ENCODE peak calls at places on chromosomes 1 and 21, in eight cellular contexts. C is lower lobe of right lung; Q is breast epithelium; W is H7; U is activated CD8-positive, alpha-beta memory T cell treated with anti-CD3 and anti-CD28 coated beads for 4 hours; F is HL-60; H is activated T-cell treated with anti-CD3 and anti-CD28 coated beads for 1 hour; T is stimulated activated CD8-positive, alpha-beta memory T cell treated with anti-CD3 and anti-CD28 coated beads, Interleukin-15, amount 100 ng/mL, for 1 hour. S is an unnamed sample.

GRCh38 chr1:115429242-115429641 is 91.2 kb upstream of the NGF start:
- DNase-seq in C (no peak), Q (no peak), W (no peak), U (no peak), F (no peak), H (no peak), T (no peak), S (no peak)

GRCh38 chr1:25695066-25695990 is 78.7 kb downstream of the MAN1C1 start:
- DNase-seq in C (peak; percentile 75), Q (peak; percentile 68), W (peak; percentile 73), U (no peak), F (no peak), H (no peak), T (no peak), S (peak; percentile 78)

GRCh38 chr1:231485029-231485784 is 43.3 kb upstream of the TSNAX start:
- DNase-seq in C (no peak), Q (no peak), W (no peak), U (no peak), F (no peak), H (no peak), T (no peak), S (no peak)

GRCh38 chr21:45639206-45640000 is 4.1 kb upstream of the PCBP3 start:
- DNase-seq in C (no peak), Q (no peak), W (no peak), U (no peak), F (no peak), H (no peak), T (no peak), S (no peak)

GRCh38 chr1:35111106-35111505 is 31.9 kb downstream of the ZMYM1 start:
- DNase-seq in C (no peak), Q (no peak), W (no peak), U (no peak), F (no peak), H (no peak), T (no peak), S (no peak)

GRCh38 chr1:213724640-213725536 is 262.9 kb upstream of the PROX1 start:
- DNase-seq in C (no peak), Q (peak; percentile 71), W (no peak), U (no peak), F (no peak), H (no peak), T (no peak), S (no peak)

GRCh38 chr1:176567190-176567794 is 104.3 kb downstream of the PAPPA2 start:
- DNase-seq in C (no peak), Q (no peak), W (no peak), U (no peak), F (no peak), H (no peak), T (no peak), S (no peak)

GRCh38 chr21:31364265-31364945 is 20.3 kb upstream of the TIAM1 start:
- DNase-seq in C (no peak), Q (no peak), W (no peak), U (no peak), F (no peak), H (no peak), T (no peak), S (no peak)

GRCh38 chr1:168220470-168220871 is 5.3 kb upstream of the SFT2D2 start:
- DNase-seq in C (no peak), Q (no peak), W (no peak), U (no peak), F (peak; percentile 30), H (no peak), T (no peak), S (no peak)

GRCh38 chr1:162632234-162632666 is at the start of gene DDR2:
- DNase-seq in C (no peak), Q (peak; percentile 62), W (no peak), U (no peak), F (no peak), H (no peak), T (no peak), S (no peak)

GRCh38 chr1:153192697-153193096 is 10.5 kb upstream of the LELP1 start:
- DNase-seq in C (no peak), Q (no peak), W (peak; percentile 68), U (no peak), F (no peak), H (no peak), T (no peak), S (peak; percentile 46)

GRCh38 chr1:115192200-115192767 is 103.0 kb upstream of the TSPAN2 start:
- DNase-seq in C (no peak), Q (no peak), W (no peak), U (no peak), F (no peak), H (no peak), T (no peak), S (no peak)

GRCh38 chr1:7783178-7783711 is 846 bp upstream of the PER3 start:
- DNase-seq in C (peak; percentile 88), Q (peak; percentile 56), W (peak; percentile 93), U (no peak), F (no peak), H (peak; percentile 30), T (no peak), S (peak; percentile 87)

GRCh38 chr21:22791986-22792560 is 1793.9 kb downstream of the NCAM2 start:
- DNase-seq in C (no peak), Q (no peak), W (peak; percentile 38), U (no peak), F (no peak), H (no peak), T (no peak), S (peak; percentile 40)

GRCh38 chr1:66271216-66271903 is 262.6 kb upstream of the SGIP1 start:
- DNase-seq in C (peak; percentile 66), Q (peak; percentile 89), W (peak; percentile 32), U (no peak), F (no peak), H (no peak), T (no peak), S (peak; percentile 25)

GRCh38 chr1:21636029-21636428 is 33.1 kb downstream of the RAP1GAP start:
- DNase-seq in C (no peak), Q (no peak), W (no peak), U (no peak), F (no peak), H (no peak), T (no peak), S (no peak)

GRCh38 chr21:35149698-35150097 is 100.6 kb upstream of the RUNX1 start:
- DNase-seq in C (no peak), Q (no peak), W (no peak), U (no peak), F (no peak), H (no peak), T (no peak), S (no peak)

GRCh38 chr1:228236744-228237143 is 28.9 kb downstream of the OBSCN start:
- DNase-seq in C (no peak), Q (no peak), W (peak; percentile 86), U (no peak), F (no peak), H (no peak), T (no peak), S (no peak)

GRCh38 chr1:193229136-193229535 is 42.7 kb upstream of the B3GALT2 start:
- DNase-seq in C (no peak), Q (no peak), W (no peak), U (no peak), F (no peak), H (no peak), T (no peak), S (no peak)

GRCh38 chr1:59487335-59488031 is 190.6 kb downstream of the FGGY start:
- DNase-seq in C (no peak), Q (peak; percentile 25), W (no peak), U (no peak), F (no peak), H (no peak), T (no peak), S (no peak)

GRCh38 chr21:27382404-27382803 is 415.5 kb upstream of the ADAMTS5 start:
- DNase-seq in C (no peak), Q (no peak), W (no peak), U (no peak), F (no peak), H (no peak), T (no peak), S (no peak)

GRCh38 chr1:200767326-200767725 is 28.6 kb downstream of the CAMSAP2 start:
- DNase-seq in C (no peak), Q (no peak), W (no peak), U (no peak), F (no peak), H (no peak), T (no peak), S (no peak)

GRCh38 chr1:96524100-96524499 is 197.5 kb upstream of the PTBP2 start:
- DNase-seq in C (no peak), Q (no peak), W (no peak), U (no peak), F (peak; percentile 60), H (no peak), T (no peak), S (no peak)

GRCh38 chr1:226657788-226658537 is 81.1 kb downstream of the ITPKB start:
- DNase-seq in C (no peak), Q (peak; percentile 90), W (peak; percentile 52), U (no peak), F (no peak), H (no peak), T (no peak), S (no peak)

GRCh38 chr1:25253911-25254310 is 6.7 kb upstream of the RSRP1 start:
- DNase-seq in C (no peak), Q (no peak), W (peak; percentile 40), U (no peak), F (no peak), H (no peak), T (no peak), S (no peak)

GRCh38 chr1:111101854-111102642 is 37.8 kb downstream of the DRAM2 start:
- DNase-seq in C (no peak), Q (no peak), W (no peak), U (no peak), F (no peak), H (no peak), T (no peak), S (no peak)

GRCh38 chr1:243851129-243851756 is 1.2 kb upstream of the AKT3 start:
- DNase-seq in C (no peak), Q (no peak), W (no peak), U (no peak), F (peak; percentile 2), H (peak; percentile 33), T (peak; percentile 20), S (no peak)

GRCh38 chr21:45539046-45539795 is 3.0 kb downstream of the SLC19A1 start:
- DNase-seq in C (peak; percentile 36), Q (no peak), W (peak; percentile 43), U (no peak), F (no peak), H (no peak), T (no peak), S (peak; percentile 30)

GRCh38 chr21:31557956-31558838 is 101.3 kb upstream of the SOD1 start:
- DNase-seq in C (no peak), Q (no peak), W (peak; percentile 79), U (no peak), F (no peak), H (peak; percentile 26), T (no peak), S (peak; percentile 14)